ENCODE peak calls at places on chromosomes 11 and 22, in six cellular contexts. F, C, M, H, N and K are unnamed samples.

GRCh38 chr11:93861808-93862207 is 11.4 kb upstream of the VSTM5 start:
- DNase-seq in F (no peak), C (peak), M (peak), H (no peak), N (no peak), K (no peak)

GRCh38 chr11:73532310-73532709 is 65.6 kb downstream of the FAM168A start:
- DNase-seq in F (peak), C (no peak), M (no peak), H (no peak), N (no peak), K (no peak)

GRCh38 chr11:46528445-46529085 is 65.3 kb downstream of the AMBRA1 start:
- DNase-seq in F (no peak), C (no peak), M (no peak), H (no peak), N (no peak), K (no peak)

GRCh38 chr11:56624661-56625110 is 10.0 kb upstream of the OR5M1 start:
- DNase-seq in F (peak), C (no peak), M (peak), H (no peak), N (no peak), K (peak)

GRCh38 chr11:78207532-78208256 is 19.0 kb downstream of the USP35 start:
- DNase-seq in F (no peak), C (no peak), M (no peak), H (no peak), N (no peak), K (no peak)

GRCh38 chr11:46235777-46236688 is 41.4 kb upstream of the CREB3L1 start:
- DNase-seq in F (peak), C (no peak), M (peak), H (no peak), N (no peak), K (no peak)

GRCh38 chr11:43937434-43938411 is 4.7 kb upstream of the C11orf96 start:
- DNase-seq in F (peak), C (no peak), M (peak), H (no peak), N (no peak), K (peak)

GRCh38 chr11:21820176-21820575 is 372.7 kb upstream of the ANO5 start:
- DNase-seq in F (no peak), C (no peak), M (no peak), H (no peak), N (no peak), K (no peak)

GRCh38 chr11:10314199-10315072 is 9.6 kb downstream of the ADM start:
- DNase-seq in F (peak), C (no peak), M (peak), H (no peak), N (no peak), K (no peak)

GRCh38 chr11:124876818-124877630 is 11.8 kb downstream of the ROBO3 start:
- DNase-seq in F (no peak), C (no peak), M (no peak), H (no peak), N (no peak), K (no peak)

GRCh38 chr11:22807391-22807790 is 22.2 kb downstream of the SVIP start:
- DNase-seq in F (no peak), C (no peak), M (no peak), H (no peak), N (no peak), K (no peak)

GRCh38 chr11:119266517-119267255 is 50.2 kb downstream of the MCAM start:
- DNase-seq in F (no peak), C (no peak), M (no peak), H (no peak), N (no peak), K (no peak)

DNA sequence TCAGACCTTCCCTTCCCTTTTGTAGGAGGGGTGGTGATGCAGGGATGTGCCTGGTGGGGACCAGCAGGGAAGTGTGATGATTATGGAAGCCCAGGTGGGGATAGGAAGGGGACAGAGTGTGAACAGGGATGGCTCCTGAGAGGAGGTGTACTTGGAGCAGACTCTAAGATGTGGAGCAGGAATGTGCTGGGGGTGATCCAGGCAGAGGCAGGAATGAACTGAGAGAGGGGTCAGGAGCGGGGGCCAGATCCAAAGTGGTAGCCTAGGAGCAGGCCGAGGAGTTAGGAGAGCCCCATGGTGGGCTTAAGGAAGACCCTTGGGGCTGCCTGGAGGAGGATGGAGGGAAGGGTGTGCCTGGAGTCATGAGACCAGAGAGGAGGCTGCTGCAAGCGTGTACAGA is 3.7 kb downstream of the NPTXR start:
- DNase-seq in F (no peak), C (no peak), M (no peak), H (no peak), N (no peak), K (no peak)
- TF ChIP-seq CTCF in F (no peak), C (no peak), M (no peak), H (no peak), N (no peak), K (no peak)

GRCh38 chr11:34512810-34513673 is 552 bp downstream of the ELF5 start:
- DNase-seq in F (peak), C (no peak), M (peak), H (peak), N (peak), K (peak)
- TF ChIP-seq CTCF in F (peak), C (peak), M (peak), H (peak), N (peak), K (peak)

DNA sequence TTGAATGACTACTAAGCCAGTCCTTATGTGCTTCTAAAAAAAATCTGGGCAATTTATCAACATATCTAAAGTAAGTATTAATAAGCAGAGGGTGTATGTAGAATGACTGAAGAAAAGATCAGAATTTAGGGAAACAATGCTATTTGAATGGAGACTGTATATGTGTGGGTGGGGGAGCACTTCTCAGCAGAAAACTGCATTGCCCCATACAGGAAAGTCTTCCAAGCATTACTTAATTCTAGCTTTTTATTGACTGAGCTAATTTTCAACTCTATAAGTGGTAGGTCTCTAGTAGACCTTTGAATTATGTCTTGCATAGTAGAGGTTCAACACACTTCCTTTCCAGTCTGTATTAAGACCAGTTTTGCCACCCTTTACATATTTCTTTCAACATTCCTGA is 41.7 kb downstream of the CASP12 start:
- DNase-seq in F (no peak), C (no peak), M (no peak), H (no peak), N (no peak), K (no peak)
- TF ChIP-seq CTCF in F (no peak), C (no peak), M (no peak), H (no peak), N (no peak), K (no peak)

DNA sequence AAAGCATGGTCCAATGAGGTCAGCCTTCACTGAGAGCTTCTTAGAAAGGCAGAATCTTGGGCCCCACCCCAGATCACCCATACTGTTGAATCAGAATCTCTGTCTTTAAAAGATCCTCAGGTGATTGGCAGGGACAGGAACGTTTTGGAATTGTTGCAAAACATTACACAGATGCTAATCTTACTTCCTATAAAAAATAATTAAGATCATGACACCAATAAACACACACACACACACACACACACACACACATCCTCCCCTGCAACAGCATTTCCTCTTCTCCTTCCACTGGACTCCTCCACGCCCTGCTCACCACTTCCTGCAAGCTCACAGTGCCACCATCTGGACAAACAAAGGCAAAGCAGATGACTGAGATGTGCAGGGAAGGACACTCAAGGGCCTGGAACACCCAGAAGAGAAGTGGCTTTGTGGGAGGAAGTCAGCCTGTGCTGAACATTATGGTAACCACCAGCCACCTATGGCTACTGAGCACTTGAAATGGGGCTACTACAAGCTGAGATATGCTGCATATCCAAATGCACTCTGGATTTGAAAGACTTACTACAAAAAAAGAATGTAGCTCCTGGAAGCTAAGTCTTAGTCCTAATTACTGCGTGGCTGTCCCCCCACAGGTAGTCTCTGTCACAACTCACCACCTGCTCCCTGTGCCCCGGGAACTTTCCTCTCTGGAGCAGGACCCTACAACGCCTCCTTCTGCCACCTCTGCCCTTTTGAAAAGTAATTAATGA is 65.6 kb downstream of the BTG4 start:
- DNase-seq in F (peak), C (peak), M (peak), H (peak), N (peak), K (peak)
- TF ChIP-seq CTCF in F (peak), C (peak), M (peak), H (peak), N (peak), K (peak)

GRCh38 chr11:662689-663274 is 25.7 kb downstream of the DRD4 start:
- DNase-seq in F (peak), C (no peak), M (peak), H (peak), N (peak), K (peak)
- TF ChIP-seq CTCF in F (peak), C (peak), M (peak), H (peak), N (peak), K (peak)

GRCh38 chr11:96155627-96156378 is 187.2 kb downstream of the MAML2 start:
- DNase-seq in F (peak), C (peak), M (peak), H (no peak), N (peak), K (peak)
- TF ChIP-seq CTCF in F (peak), C (no peak), M (peak), H (no peak), N (no peak), K (peak)

GRCh38 chr11:117200813-117201515 is 1.8 kb downstream of the TAGLN start:
- DNase-seq in F (no peak), C (no peak), M (peak), H (no peak), N (no peak), K (no peak)
- TF ChIP-seq CTCF in F (no peak), C (no peak), M (no peak), H (no peak), N (no peak), K (no peak)

DNA sequence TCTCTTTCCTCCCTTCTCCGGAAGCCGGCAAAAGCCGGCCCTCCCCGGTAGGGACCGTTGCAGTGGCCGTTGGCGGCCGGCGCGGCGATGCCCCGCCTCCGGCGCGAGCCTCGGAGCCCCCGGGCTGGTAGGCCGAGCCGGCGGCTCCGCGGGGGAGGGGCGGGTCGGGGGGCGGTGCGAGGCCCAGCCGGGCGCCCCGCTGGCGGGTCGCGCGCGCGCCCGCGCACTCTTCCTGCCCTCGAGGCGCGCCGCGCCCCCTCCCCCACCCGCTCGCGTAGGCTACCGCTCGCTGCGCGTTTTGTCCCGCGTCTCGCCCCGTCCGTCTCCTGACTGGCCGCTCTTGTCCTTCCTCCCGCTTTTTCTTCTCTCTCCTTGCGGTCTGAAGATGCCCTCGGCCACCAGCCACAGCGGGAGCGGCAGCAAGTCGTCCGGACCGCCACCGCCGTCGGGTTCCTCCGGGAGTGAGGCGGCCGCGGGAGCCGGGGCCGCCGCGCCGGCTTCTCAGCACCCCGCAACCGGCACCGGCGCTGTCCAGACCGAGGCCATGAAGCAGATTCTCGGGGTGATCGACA is 591 bp downstream of the CAPRIN1 start:
- DNase-seq in F (peak), C (peak), M (peak), H (peak), N (peak), K (peak)
- TF ChIP-seq CTCF in F (no peak), C (no peak), M (no peak), H (no peak), N (no peak), K (no peak)